ENCODE peak calls at places on chromosomes 5 and 9, in seven cellular contexts. One of them, this sample, is unnamed.

GRCh38 chr5:25028994-25029393 is 384.2 kb upstream of the CDH10 start:
- DNase-seq in suprapubic skin: no peak
- DNase-seq in tibial nerve: no peak
- DNase-seq in transverse colon: no peak
- DNase-seq in gastrocnemius medialis: no peak
- DNase-seq in sigmoid colon: peak
- DNase-seq in heart left ventricle: no peak
- DNase-seq in this sample: no peak

GRCh38 chr9:90547896-90548295 is 94.7 kb downstream of the DIRAS2 start:
- DNase-seq in suprapubic skin: no peak
- DNase-seq in tibial nerve: no peak
- DNase-seq in transverse colon: no peak
- DNase-seq in gastrocnemius medialis: no peak
- DNase-seq in sigmoid colon: no peak
- DNase-seq in heart left ventricle: no peak
- DNase-seq in this sample: no peak

GRCh38 chr5:112492291-112492690 is 73.2 kb upstream of the EPB41L4A start:
- DNase-seq in suprapubic skin: no peak
- DNase-seq in tibial nerve: no peak
- DNase-seq in transverse colon: peak
- DNase-seq in gastrocnemius medialis: no peak
- DNase-seq in sigmoid colon: no peak
- DNase-seq in heart left ventricle: peak
- DNase-seq in this sample: peak

GRCh38 chr9:107929439-107929838 is 439.9 kb upstream of the KLF4 start:
- DNase-seq in suprapubic skin: peak
- DNase-seq in tibial nerve: peak
- DNase-seq in transverse colon: peak
- DNase-seq in gastrocnemius medialis: peak
- DNase-seq in sigmoid colon: peak
- DNase-seq in heart left ventricle: peak
- DNase-seq in this sample: no peak

GRCh38 chr5:80781356-80781755 is 126.6 kb upstream of the DHFR start:
- DNase-seq in suprapubic skin: no peak
- DNase-seq in tibial nerve: no peak
- DNase-seq in transverse colon: no peak
- DNase-seq in gastrocnemius medialis: no peak
- DNase-seq in sigmoid colon: no peak
- DNase-seq in heart left ventricle: no peak
- DNase-seq in this sample: no peak

GRCh38 chr9:114738581-114739316 is 56.8 kb upstream of the TEX48 start:
- DNase-seq in suprapubic skin: peak
- DNase-seq in tibial nerve: peak
- DNase-seq in transverse colon: peak
- DNase-seq in gastrocnemius medialis: peak
- DNase-seq in sigmoid colon: peak
- DNase-seq in heart left ventricle: peak
- DNase-seq in this sample: no peak

GRCh38 chr5:179475211-179475840 is 75.0 kb upstream of the RUFY1 start:
- DNase-seq in suprapubic skin: no peak
- DNase-seq in tibial nerve: peak
- DNase-seq in transverse colon: no peak
- DNase-seq in gastrocnemius medialis: no peak
- DNase-seq in sigmoid colon: no peak
- DNase-seq in heart left ventricle: no peak
- DNase-seq in this sample: no peak

GRCh38 chr5:135157421-135158314 is 123.6 kb upstream of the PITX1 start:
- DNase-seq in suprapubic skin: no peak
- DNase-seq in tibial nerve: no peak
- DNase-seq in transverse colon: no peak
- DNase-seq in gastrocnemius medialis: no peak
- DNase-seq in sigmoid colon: no peak
- DNase-seq in heart left ventricle: no peak
- DNase-seq in this sample: no peak

GRCh38 chr9:4828776-4829175 is 36.0 kb downstream of the RCL1 start:
- DNase-seq in suprapubic skin: no peak
- DNase-seq in tibial nerve: no peak
- DNase-seq in transverse colon: no peak
- DNase-seq in gastrocnemius medialis: no peak
- DNase-seq in sigmoid colon: no peak
- DNase-seq in heart left ventricle: no peak
- DNase-seq in this sample: no peak

GRCh38 chr5:172769598-172770373 is 1.2 kb downstream of the DUSP1 start:
- DNase-seq in suprapubic skin: peak
- DNase-seq in tibial nerve: peak
- DNase-seq in transverse colon: peak
- DNase-seq in gastrocnemius medialis: no peak
- DNase-seq in sigmoid colon: peak
- DNase-seq in heart left ventricle: peak
- DNase-seq in this sample: no peak

GRCh38 chr9:95185931-95186330 is 131.6 kb downstream of the FANCC start:
- DNase-seq in suprapubic skin: no peak
- DNase-seq in tibial nerve: no peak
- DNase-seq in transverse colon: no peak
- DNase-seq in gastrocnemius medialis: no peak
- DNase-seq in sigmoid colon: no peak
- DNase-seq in heart left ventricle: no peak
- DNase-seq in this sample: no peak

GRCh38 chr5:32302822-32303754 is 9.7 kb downstream of the MTMR12 start:
- DNase-seq in suprapubic skin: no peak
- DNase-seq in tibial nerve: no peak
- DNase-seq in transverse colon: no peak
- DNase-seq in gastrocnemius medialis: no peak
- DNase-seq in sigmoid colon: no peak
- DNase-seq in heart left ventricle: no peak
- DNase-seq in this sample: no peak

GRCh38 chr9:129712595-129713524 is 40.0 kb downstream of the PTGES start:
- DNase-seq in suprapubic skin: no peak
- DNase-seq in tibial nerve: no peak
- DNase-seq in transverse colon: no peak
- DNase-seq in gastrocnemius medialis: no peak
- DNase-seq in sigmoid colon: no peak
- DNase-seq in heart left ventricle: no peak
- DNase-seq in this sample: no peak

GRCh38 chr9:21919377-21920362 is 74.5 kb downstream of the CDKN2A start:
- DNase-seq in suprapubic skin: no peak
- DNase-seq in tibial nerve: no peak
- DNase-seq in transverse colon: no peak
- DNase-seq in gastrocnemius medialis: no peak
- DNase-seq in sigmoid colon: no peak
- DNase-seq in heart left ventricle: no peak
- DNase-seq in this sample: no peak

GRCh38 chr5:155735388-155735787 is 591.6 kb upstream of the SGCD start:
- DNase-seq in suprapubic skin: no peak
- DNase-seq in tibial nerve: no peak
- DNase-seq in transverse colon: no peak
- DNase-seq in gastrocnemius medialis: peak
- DNase-seq in sigmoid colon: no peak
- DNase-seq in heart left ventricle: peak
- DNase-seq in this sample: no peak

GRCh38 chr9:4137234-4137633 is 162.6 kb downstream of the GLIS3 start:
- DNase-seq in suprapubic skin: no peak
- DNase-seq in tibial nerve: no peak
- DNase-seq in transverse colon: no peak
- DNase-seq in gastrocnemius medialis: no peak
- DNase-seq in sigmoid colon: no peak
- DNase-seq in heart left ventricle: no peak
- DNase-seq in this sample: no peak

GRCh38 chr9:134995792-134996120 is 78.0 kb upstream of the FCN1 start:
- DNase-seq in suprapubic skin: peak
- DNase-seq in tibial nerve: no peak
- DNase-seq in transverse colon: no peak
- DNase-seq in gastrocnemius medialis: no peak
- DNase-seq in sigmoid colon: peak
- DNase-seq in heart left ventricle: no peak
- DNase-seq in this sample: peak

GRCh38 chr9:134993416-134993815 is 75.7 kb upstream of the FCN1 start:
- DNase-seq in suprapubic skin: peak
- DNase-seq in tibial nerve: no peak
- DNase-seq in transverse colon: no peak
- DNase-seq in gastrocnemius medialis: no peak
- DNase-seq in sigmoid colon: no peak
- DNase-seq in heart left ventricle: no peak
- DNase-seq in this sample: no peak

GRCh38 chr9:134993996-134994720 is 76.4 kb upstream of the FCN1 start:
- DNase-seq in suprapubic skin: peak
- DNase-seq in tibial nerve: no peak
- DNase-seq in transverse colon: no peak
- DNase-seq in gastrocnemius medialis: no peak
- DNase-seq in sigmoid colon: peak
- DNase-seq in heart left ventricle: no peak
- DNase-seq in this sample: peak

GRCh38 chr9:134994926-134995791 is 77.4 kb upstream of the FCN1 start:
- DNase-seq in suprapubic skin: peak
- DNase-seq in tibial nerve: no peak
- DNase-seq in transverse colon: no peak
- DNase-seq in gastrocnemius medialis: no peak
- DNase-seq in sigmoid colon: peak
- DNase-seq in heart left ventricle: no peak
- DNase-seq in this sample: peak

GRCh38 chr9:134996591-134997530 is 79.1 kb upstream of the FCN1 start:
- DNase-seq in suprapubic skin: peak
- DNase-seq in tibial nerve: no peak
- DNase-seq in transverse colon: no peak
- DNase-seq in gastrocnemius medialis: no peak
- DNase-seq in sigmoid colon: peak
- DNase-seq in heart left ventricle: no peak
- DNase-seq in this sample: no peak
- TF ChIP-seq POLR2A in suprapubic skin: no peak
- TF ChIP-seq POLR2A in tibial nerve: no peak
- TF ChIP-seq POLR2A in transverse colon: no peak
- TF ChIP-seq POLR2A in gastrocnemius medialis: no peak
- TF ChIP-seq POLR2A in sigmoid colon: no peak
- TF ChIP-seq POLR2A in heart left ventricle: no peak
- TF ChIP-seq POLR2A in this sample: no peak

DNA sequence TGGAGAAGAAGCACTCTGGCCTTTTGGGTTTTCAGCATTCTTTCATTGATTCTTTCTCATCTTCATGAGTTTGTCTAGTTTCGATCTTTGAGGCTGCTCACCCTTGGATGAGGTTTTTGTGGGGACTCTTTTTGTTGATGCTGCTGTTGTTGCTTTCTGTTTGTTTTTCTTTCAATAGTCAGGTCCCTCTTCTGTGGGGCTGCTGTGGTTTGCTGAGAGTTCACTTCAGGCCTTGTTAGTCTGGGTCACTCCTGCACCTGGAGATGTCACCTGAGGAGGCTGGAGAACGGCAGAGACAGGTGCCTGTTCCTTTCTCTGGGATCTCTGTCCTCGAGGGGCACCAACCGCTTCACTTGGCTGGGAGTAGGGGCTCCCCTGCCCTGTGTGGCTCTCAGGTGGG is 14.0 kb downstream of the RANBP17 start:
- DNase-seq in suprapubic skin: no peak
- DNase-seq in tibial nerve: no peak
- DNase-seq in transverse colon: no peak
- DNase-seq in gastrocnemius medialis: no peak
- DNase-seq in sigmoid colon: no peak
- DNase-seq in heart left ventricle: no peak
- DNase-seq in this sample: no peak
- TF ChIP-seq POLR2A in suprapubic skin: no peak
- TF ChIP-seq POLR2A in tibial nerve: no peak
- TF ChIP-seq POLR2A in transverse colon: no peak
- TF ChIP-seq POLR2A in gastrocnemius medialis: no peak
- TF ChIP-seq POLR2A in sigmoid colon: no peak
- TF ChIP-seq POLR2A in heart left ventricle: no peak
- TF ChIP-seq POLR2A in this sample: no peak

DNA sequence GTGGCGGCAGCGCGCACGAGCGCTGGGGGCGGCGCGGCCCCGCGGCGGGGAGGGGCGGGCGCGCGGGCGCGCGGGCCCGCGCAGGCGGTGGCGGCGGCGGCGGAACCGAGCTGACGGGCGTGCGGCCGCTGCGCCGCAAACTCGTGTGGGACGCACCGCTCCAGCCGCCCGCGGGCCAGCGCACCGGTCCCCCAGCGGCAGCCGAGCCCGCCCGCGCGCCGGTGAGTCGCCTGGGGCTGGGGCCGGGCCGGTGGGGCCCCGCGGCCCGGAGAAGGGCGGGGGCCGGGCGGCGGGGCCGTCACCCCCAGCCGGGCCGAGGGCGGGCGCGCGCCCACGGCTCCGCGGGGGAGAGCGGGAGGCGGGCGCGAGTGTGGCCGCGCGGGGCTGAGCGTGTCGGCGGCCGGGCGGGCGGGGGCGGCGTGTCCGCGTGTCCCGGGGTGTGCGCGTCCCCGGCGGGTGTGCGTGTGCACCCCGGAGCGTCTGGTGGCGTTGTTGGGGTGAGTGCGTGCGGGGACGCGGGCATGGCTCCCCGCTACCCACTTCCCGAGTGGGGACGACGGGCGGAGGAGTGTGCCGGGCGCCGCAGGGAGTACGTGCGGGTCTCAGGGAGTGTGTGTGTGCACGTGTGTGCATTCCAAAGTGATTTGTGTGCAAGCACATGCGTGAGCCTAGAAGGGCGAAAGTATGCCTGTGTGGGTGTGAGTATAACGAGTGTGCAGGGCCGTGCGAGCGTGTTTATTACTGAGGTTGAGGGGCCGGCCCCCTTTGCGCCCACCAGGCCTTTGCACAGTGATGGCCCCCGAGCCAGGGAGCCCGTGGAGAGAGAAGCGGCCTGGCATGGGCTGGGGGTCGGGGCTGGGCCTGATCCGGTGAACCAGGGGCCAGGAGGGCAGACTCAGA is at the start of gene NEK6:
- DNase-seq in suprapubic skin: no peak
- DNase-seq in tibial nerve: no peak
- DNase-seq in transverse colon: peak
- DNase-seq in gastrocnemius medialis: no peak
- DNase-seq in sigmoid colon: peak
- DNase-seq in heart left ventricle: peak
- DNase-seq in this sample: no peak
- TF ChIP-seq POLR2A in suprapubic skin: no peak
- TF ChIP-seq POLR2A in tibial nerve: peak
- TF ChIP-seq POLR2A in transverse colon: no peak
- TF ChIP-seq POLR2A in gastrocnemius medialis: no peak
- TF ChIP-seq POLR2A in sigmoid colon: no peak
- TF ChIP-seq POLR2A in heart left ventricle: no peak
- TF ChIP-seq POLR2A in this sample: no peak

GRCh38 chr9:86944974-86945867 is 2.1 kb downstream of the GAS1 start:
- DNase-seq in suprapubic skin: no peak
- DNase-seq in tibial nerve: no peak
- DNase-seq in transverse colon: no peak
- DNase-seq in gastrocnemius medialis: no peak
- DNase-seq in sigmoid colon: peak
- DNase-seq in heart left ventricle: no peak
- DNase-seq in this sample: no peak

GRCh38 chr9:86943871-86944240 is 3.5 kb downstream of the GAS1 start:
- DNase-seq in suprapubic skin: no peak
- DNase-seq in tibial nerve: peak
- DNase-seq in transverse colon: no peak
- DNase-seq in gastrocnemius medialis: no peak
- DNase-seq in sigmoid colon: no peak
- DNase-seq in heart left ventricle: no peak
- DNase-seq in this sample: no peak

GRCh38 chr9:86941196-86941595 is 6.1 kb downstream of the GAS1 start:
- DNase-seq in suprapubic skin: no peak
- DNase-seq in tibial nerve: no peak
- DNase-seq in transverse colon: no peak
- DNase-seq in gastrocnemius medialis: no peak
- DNase-seq in sigmoid colon: no peak
- DNase-seq in heart left ventricle: no peak
- DNase-seq in this sample: no peak

GRCh38 chr9:86942352-86943222 is 4.7 kb downstream of the GAS1 start:
- DNase-seq in suprapubic skin: no peak
- DNase-seq in tibial nerve: no peak
- DNase-seq in transverse colon: no peak
- DNase-seq in gastrocnemius medialis: no peak
- DNase-seq in sigmoid colon: no peak
- DNase-seq in heart left ventricle: no peak
- DNase-seq in this sample: no peak

GRCh38 chr9:86943223-86943870 is 4.0 kb downstream of the GAS1 start:
- DNase-seq in suprapubic skin: no peak
- DNase-seq in tibial nerve: peak
- DNase-seq in transverse colon: no peak
- DNase-seq in gastrocnemius medialis: no peak
- DNase-seq in sigmoid colon: peak
- DNase-seq in heart left ventricle: no peak
- DNase-seq in this sample: no peak
- TF ChIP-seq POLR2A in suprapubic skin: no peak
- TF ChIP-seq POLR2A in tibial nerve: no peak
- TF ChIP-seq POLR2A in transverse colon: no peak
- TF ChIP-seq POLR2A in gastrocnemius medialis: no peak
- TF ChIP-seq POLR2A in sigmoid colon: no peak
- TF ChIP-seq POLR2A in heart left ventricle: no peak
- TF ChIP-seq POLR2A in this sample: no peak

This sample was measured in breast epithelium.